ENCODE peak calls at places on chromosome 2, in eight cellular contexts. G, X, Y, T, D, U, I and Z are unnamed samples. For H3K4me1, the result is how much of the 10 kb centered on the place peaks cover.

GRCh38 chr2:43020990-43021677 is 205.3 kb downstream of the ZFP36L2 start:
- DNase-seq in X (peak), Y (no peak), T (no peak), G (no peak), I (no peak), D (no peak), U (no peak), Z (no peak)

GRCh38 chr2:229164545-229165249 is 106.4 kb downstream of the PID1 start:
- DNase-seq in G (peak), I (no peak), Y (peak), U (no peak), D (no peak), T (peak), X (peak), Z (no peak)

GRCh38 chr2:6526093-6526824 is 339.4 kb downstream of the CMPK2 start:
- DNase-seq in Y (no peak), I (peak), G (no peak), U (no peak), D (peak), T (peak), X (peak), Z (no peak)

GRCh38 chr2:30611572-30611971 is 164.5 kb downstream of the LCLAT1 start:
- DNase-seq in Y (peak), T (peak), G (peak), X (no peak), I (no peak), D (no peak), U (no peak), Z (no peak)

GRCh38 chr2:120498576-120499394 is 152.8 kb downstream of the INHBB start:
- DNase-seq in I (no peak), T (no peak), Y (no peak), D (no peak), G (no peak), X (no peak), U (no peak), Z (no peak)

GRCh38 chr2:42307180-42307579 is 53.8 kb downstream of the COX7A2L start:
- DNase-seq in D (no peak), I (no peak), X (no peak), Y (no peak), G (no peak), T (no peak), U (no peak), Z (no peak)

GRCh38 chr2:1929001-1929400 is 184.7 kb upstream of the PXDN start:
- DNase-seq in G (no peak), U (no peak), Y (no peak), I (no peak), D (no peak), T (no peak), X (no peak), Z (no peak)

GRCh38 chr2:52117299-52117698 is 1085.4 kb upstream of the NRXN1 start:
- DNase-seq in U (no peak), T (no peak), I (no peak), D (no peak), Y (peak), G (peak), X (no peak), Z (no peak)

GRCh38 chr2:214830794-214831346 is 21.4 kb upstream of the BARD1 start:
- DNase-seq in I (no peak), Y (peak), X (peak), D (no peak), G (no peak), U (peak), T (peak), Z (peak)

GRCh38 chr2:26970244-26970927 is at the start of gene MAPRE3:
- DNase-seq in D (peak), X (peak), I (peak), U (peak), G (peak), Y (peak), T (peak), Z (peak)

GRCh38 chr2:27721335-27721734 is 50.2 kb upstream of the MRPL33 start:
- DNase-seq in Y (no peak), X (peak), I (no peak), D (no peak), U (peak), G (no peak), T (no peak), Z (no peak)

GRCh38 chr2:204175552-204176271 is 239.1 kb downstream of the ICOS start:
- DNase-seq in T (no peak), U (no peak), I (peak), G (no peak), X (no peak), D (no peak), Y (no peak), Z (no peak)

GRCh38 chr2:158629116-158629515 is 166.0 kb upstream of the DAPL1 start:
- DNase-seq in G (no peak), T (no peak), Y (no peak), D (no peak), I (no peak), U (no peak), X (no peak), Z (no peak)

GRCh38 chr2:134679740-134680139 is 39.1 kb downstream of the TMEM163 start:
- DNase-seq in T (no peak), X (no peak), Y (no peak), U (no peak), G (no peak), D (no peak), I (no peak), Z (no peak)

GRCh38 chr2:151569167-151569566 is 159.5 kb downstream of the RIF1 start:
- DNase-seq in I (no peak), U (no peak), D (no peak), X (no peak), T (no peak), Y (no peak), G (no peak), Z (no peak)

GRCh38 chr2:203673933-203674332 is 32.5 kb upstream of the CD28 start:
- DNase-seq in Y (peak), I (no peak), G (peak), U (no peak), D (no peak), X (no peak), T (no peak), Z (no peak)

GRCh38 chr2:207258191-207258991 is 92.6 kb upstream of the KLF7 start:
- DNase-seq in U (peak), Y (peak), X (peak), D (no peak), T (peak), G (peak), I (no peak), Z (peak)

GRCh38 chr2:62293490-62294212 is 97.7 kb downstream of the B3GNT2 start:
- DNase-seq in G (peak), U (peak), T (peak), I (peak), X (peak), Y (peak), D (peak), Z (peak)

GRCh38 chr2:44941551-44942234 is at the start of gene SIX3:
- DNase-seq in I (peak), D (peak), Y (no peak), X (peak), T (no peak), U (peak), G (peak), Z (peak)

GRCh38 chr2:211722928-211723327 is 815.7 kb downstream of the ERBB4 start:
- DNase-seq in D (no peak), U (no peak), I (peak), Y (no peak), T (no peak), X (no peak), G (no peak), Z (no peak)

GRCh38 chr2:213188971-213189899 is 37.8 kb upstream of the IKZF2 start:
- DNase-seq in T (peak), D (peak), U (no peak), X (peak), G (peak), I (peak), Y (peak), Z (no peak)

GRCh38 chr2:159744363-159744762 is 32.1 kb downstream of the MARCHF7 start:
- DNase-seq in T (no peak), D (no peak), X (no peak), U (peak), I (no peak), G (peak), Y (no peak), Z (peak)

GRCh38 chr2:55431982-55432627 is 12.4 kb upstream of the CCDC88A start:
- DNase-seq in Y (peak), I (peak), G (peak), T (peak), D (no peak), U (peak), X (peak), Z (peak)

GRCh38 chr2:217223222-217223930 is 363.5 kb upstream of the TNP1 start:
- DNase-seq in X (no peak), I (no peak), U (peak), Y (peak), D (no peak), G (peak), T (no peak), Z (peak)

GRCh38 chr2:205175831-205176230 is 506.5 kb upstream of the NRP2 start:
- DNase-seq in U (no peak), Y (no peak), T (no peak), X (no peak), D (no peak), I (no peak), G (no peak), Z (peak)

GRCh38 chr2:232170391-232170790 is 208.2 kb upstream of the ALPP start:
- DNase-seq in D (no peak), I (no peak), Y (no peak), T (no peak), X (no peak), G (no peak), U (no peak), Z (peak)

GRCh38 chr2:36695746-36696415 is 626 bp upstream of the VIT start:
- DNase-seq in T (no peak), X (peak), U (peak), D (no peak), I (peak), G (peak), Y (no peak), Z (peak)

GRCh38 chr2:137192366-137193315 is 427.3 kb downstream of the THSD7B start:
- DNase-seq in Y (peak), U (peak), T (peak), I (no peak), G (peak), D (no peak), X (no peak), Z (no peak)

GRCh38 chr2:231260442-231260841 is 62.0 kb downstream of the ARMC9 start:
- DNase-seq in X (peak), G (peak), T (no peak), Y (peak), D (no peak), I (no peak), U (no peak), Z (peak)

GRCh38 chr2:197233473-197233872 is 77.1 kb downstream of the ANKRD44 start:
- DNase-seq in X (no peak), D (no peak), T (no peak), U (no peak), G (no peak), I (no peak), Y (no peak), Z (no peak)

GRCh38 chr2:20050104-20050711 is 1.2 kb downstream of the LAPTM4A start:
- DNase-seq in G (peak), D (no peak), U (no peak), X (no peak), I (peak), T (peak), Y (peak), Z (peak)

GRCh38 chr2:131050896-131051295 is 42.4 kb downstream of the FAM168B start:
- DNase-seq in I (no peak), D (no peak), Y (no peak), G (no peak), X (no peak), U (no peak), T (no peak), Z (no peak)

GRCh38 chr2:198321522-198322088 is 517.2 kb downstream of the PLCL1 start:
- DNase-seq in D (no peak), X (peak), I (no peak), T (no peak), U (no peak), G (peak), Y (peak), Z (no peak)

GRCh38 chr2:235384624-235385023 is 109.2 kb upstream of the AGAP1 start:
- DNase-seq in U (no peak), G (no peak), Y (no peak), T (no peak), X (peak), I (no peak), D (peak), Z (no peak)

GRCh38 chr2:157257312-157258252 is at the start of gene GALNT5:
- DNase-seq in I (no peak), U (peak), G (peak), X (peak), D (peak), T (peak), Y (peak), Z (no peak)

GRCh38 chr2:157254041-157254440 is 3.5 kb upstream of the GALNT5 start:
- DNase-seq in U (no peak), I (no peak), X (no peak), D (no peak), G (no peak), T (no peak), Y (no peak), Z (no peak)

GRCh38 chr2:157260403-157261198 is 3.1 kb downstream of the GALNT5 start:
- DNase-seq in D (no peak), I (no peak), X (no peak), U (no peak), G (no peak), T (no peak), Y (peak), Z (no peak)

GRCh38 chr2:157258520-157259326 is 1.2 kb downstream of the GALNT5 start:
- DNase-seq in D (no peak), U (no peak), I (no peak), G (no peak), T (peak), X (no peak), Y (no peak), Z (no peak)

GRCh38 chr2:157256621-157257020 is 884 bp upstream of the GALNT5 start:
- DNase-seq in I (no peak), Y (no peak), X (no peak), G (peak), D (no peak), T (no peak), U (no peak), Z (no peak)
- H3K4me1 ChIP-seq in I (under half), Y (under half), X (under half), G (under half), D (under half), T (under half), U (under half), Z (under half)

GRCh38 chr2:190635781-190636180 is 13.1 kb upstream of the NAB1 start:
- DNase-seq in G (no peak), Y (no peak), D (no peak), I (no peak), X (peak), U (peak), T (no peak), Z (no peak)

GRCh38 chr2:190636362-190636761 is 12.5 kb upstream of the NAB1 start:
- DNase-seq in U (peak), T (no peak), G (peak), D (no peak), X (peak), Y (peak), I (no peak), Z (peak)

GRCh38 chr2:190640124-190640523 is 8.8 kb upstream of the NAB1 start:
- DNase-seq in T (no peak), D (no peak), U (no peak), X (no peak), Y (no peak), G (no peak), I (no peak), Z (no peak)

GRCh38 chr2:190637331-190637734 is 11.6 kb upstream of the NAB1 start:
- DNase-seq in X (peak), D (no peak), Y (peak), G (peak), U (peak), T (no peak), I (no peak), Z (peak)

DNA sequence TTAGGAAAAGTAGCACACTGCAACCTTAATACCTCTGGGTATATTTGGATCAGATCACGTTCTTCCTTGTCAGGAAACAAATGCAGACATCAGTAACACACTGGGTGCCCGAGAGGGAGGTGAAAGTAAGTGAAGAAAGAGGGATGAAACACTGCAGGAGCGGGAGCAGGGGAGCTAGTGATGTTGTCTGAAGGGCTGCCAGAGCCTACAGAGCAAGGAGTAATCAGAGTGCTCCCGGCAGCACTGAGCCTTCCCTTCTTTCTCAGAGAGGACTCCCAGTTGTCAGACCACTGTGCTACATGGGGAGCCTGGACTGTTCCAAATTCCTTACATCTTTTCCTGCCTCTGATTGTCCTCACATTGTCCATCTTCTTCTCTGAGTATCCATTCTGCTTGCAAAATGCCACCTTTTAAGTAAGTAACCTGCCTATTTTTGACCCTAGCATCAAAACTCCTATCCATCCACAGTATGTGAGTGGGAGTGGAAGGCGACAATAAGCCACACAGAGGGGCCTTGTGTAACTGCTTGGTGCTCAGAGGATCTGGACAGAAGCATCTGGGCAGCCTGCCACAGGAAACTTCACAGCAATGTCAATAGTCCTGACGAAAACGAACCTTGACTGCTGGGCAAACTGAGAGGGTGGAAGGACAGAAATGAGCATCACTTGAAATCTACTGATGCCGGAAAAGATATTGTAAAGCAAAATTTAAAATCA is 10.8 kb upstream of the NAB1 start:
- DNase-seq in G (peak), D (no peak), I (no peak), X (no peak), T (no peak), Y (peak), U (peak), Z (peak)
- H3K4me2 ChIP-seq in G (peak), D (no peak), I (no peak), X (no peak), T (no peak), Y (no peak), U (peak), Z (no peak)

GRCh38 chr2:8539743-8540551 is 141.9 kb upstream of the ID2 start:
- DNase-seq in D (no peak), U (no peak), I (peak), X (peak), T (peak), G (no peak), Y (peak), Z (no peak)
- H3K4me1 ChIP-seq in D (under half), U (under half), I (under half), X (under half), T (half or more), G (under half), Y (under half), Z (under half)

GRCh38 chr2:240932001-240932723 is 26.0 kb downstream of the CROCC2 start:
- DNase-seq in Y (no peak), X (no peak), D (no peak), U (no peak), I (peak), T (no peak), G (no peak), Z (no peak)
- H3K4me2 ChIP-seq in Y (no peak), X (no peak), D (no peak), U (no peak), I (no peak), T (no peak), G (no peak), Z (no peak)

GRCh38 chr2:903223-903900 is 47.3 kb upstream of the SNTG2 start:
- DNase-seq in G (no peak), D (no peak), U (no peak), X (no peak), Y (no peak), I (no peak), T (no peak), Z (no peak)

GRCh38 chr2:904243-905024 is 46.2 kb upstream of the SNTG2 start:
- DNase-seq in Y (no peak), T (no peak), X (peak), G (no peak), I (no peak), D (no peak), U (no peak), Z (no peak)

GRCh38 chr2:907706-908105 is 42.9 kb upstream of the SNTG2 start:
- DNase-seq in T (no peak), D (no peak), G (no peak), X (peak), Y (no peak), I (no peak), U (no peak), Z (no peak)

GRCh38 chr2:905833-906140 is 44.9 kb upstream of the SNTG2 start:
- DNase-seq in X (no peak), U (no peak), D (no peak), G (no peak), I (no peak), T (no peak), Y (no peak), Z (no peak)

DNA sequence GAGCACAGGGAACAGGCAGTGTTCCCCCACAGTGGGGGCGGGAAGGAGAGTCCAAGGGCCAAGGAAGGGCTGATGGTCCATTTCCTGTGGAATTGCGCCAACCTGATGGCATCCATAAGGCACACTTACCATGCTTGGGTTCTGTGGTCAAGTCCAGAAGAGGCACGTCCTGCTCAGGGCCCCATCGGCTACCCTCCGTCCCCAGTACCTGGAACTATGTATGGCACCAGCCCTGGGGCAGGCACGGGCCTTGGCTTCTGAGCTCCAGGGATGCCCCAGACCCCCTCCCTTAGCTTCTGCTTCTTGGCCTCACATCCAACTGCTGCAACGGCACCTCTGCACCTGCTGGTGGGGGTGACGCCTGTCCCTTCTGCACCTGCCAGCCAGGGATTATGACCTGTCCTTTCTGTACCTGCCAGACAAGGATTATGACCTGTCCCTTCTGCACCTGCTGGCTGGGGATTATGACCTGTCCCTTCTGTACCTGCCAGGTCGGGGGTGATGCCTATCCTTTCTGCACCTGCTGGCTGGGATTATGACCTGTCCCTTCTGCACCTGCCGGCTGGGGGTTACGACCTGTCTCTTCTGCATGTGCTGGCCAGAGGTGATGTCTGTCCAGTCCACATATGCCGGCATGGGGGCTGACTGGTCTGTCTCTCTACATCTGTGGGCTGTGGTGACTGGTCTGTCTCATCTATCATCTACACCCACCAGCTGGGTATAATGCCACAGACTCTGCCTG is 45.4 kb upstream of the SNTG2 start:
- DNase-seq in I (no peak), T (no peak), U (no peak), D (no peak), Y (no peak), X (no peak), G (no peak), Z (no peak)
- H3K4me1 ChIP-seq in I (under half), T (under half), U (under half), D (under half), Y (under half), X (under half), G (under half), Z (under half)

GRCh38 chr2:145543856-145544255 is 1023.9 kb upstream of the ZEB2 start:
- DNase-seq in D (no peak), X (no peak), U (no peak), I (no peak), Y (no peak), T (no peak), G (no peak), Z (no peak)
- H3K4me2 ChIP-seq in D (no peak), X (no peak), U (no peak), I (no peak), Y (no peak), T (no peak), G (no peak), Z (no peak)

GRCh38 chr2:239693761-239694415 is 293.1 kb upstream of the HDAC4 start:
- DNase-seq in T (no peak), D (no peak), Y (no peak), G (no peak), X (no peak), U (no peak), I (no peak), Z (no peak)

GRCh38 chr2:239695728-239696240 is 295.0 kb upstream of the HDAC4 start:
- DNase-seq in G (no peak), I (no peak), U (no peak), T (no peak), Y (no peak), X (no peak), D (no peak), Z (no peak)

GRCh38 chr2:239693330-239693729 is 292.5 kb upstream of the HDAC4 start:
- DNase-seq in U (no peak), T (no peak), I (no peak), G (no peak), X (no peak), D (no peak), Y (no peak), Z (no peak)

GRCh38 chr2:239695106-239695727 is 294.4 kb upstream of the HDAC4 start:
- DNase-seq in G (no peak), U (no peak), Y (no peak), I (no peak), D (no peak), X (no peak), T (no peak), Z (no peak)

GRCh38 chr2:239694487-239694886 is 293.7 kb upstream of the HDAC4 start:
- DNase-seq in X (no peak), I (no peak), U (no peak), D (no peak), Y (no peak), G (no peak), T (no peak), Z (no peak)
- H3K4me1 ChIP-seq in X (under half), I (under half), U (under half), D (under half), Y (under half), G (under half), T (under half), Z (under half)

GRCh38 chr2:73947412-73948018 is 20.8 kb downstream of the DGUOK start:
- DNase-seq in D (no peak), G (no peak), X (no peak), I (no peak), U (no peak), T (no peak), Y (no peak), Z (no peak)
- H3K4me2 ChIP-seq in D (no peak), G (no peak), X (no peak), I (no peak), U (no peak), T (no peak), Y (no peak), Z (no peak)